ENCODE peak calls at places on chromosomes 3 and 15, in four cellular contexts. H, B, V and I are unnamed samples. For H3K9me3, the result is how much of the 10 kb centered on the place peaks cover.

GRCh38 chr15:80159301-80159700 is 6.5 kb downstream of the FAH start:
- DNase-seq in H (no peak), B (no peak), V (no peak), I (no peak)

GRCh38 chr3:15011174-15011573 is 53.9 kb downstream of the MRPS25 start:
- DNase-seq in H (no peak), B (no peak), V (no peak), I (peak)

GRCh38 chr3:138726966-138727365 is 107.8 kb downstream of the PIK3CB start:
- DNase-seq in H (no peak), B (no peak), V (peak), I (no peak)

GRCh38 chr3:127997961-127998360 is 54.3 kb upstream of the SEC61A1 start:
- DNase-seq in H (no peak), B (no peak), V (no peak), I (no peak)

GRCh38 chr15:94855409-94856266 is 624.3 kb downstream of the MCTP2 start:
- DNase-seq in H (no peak), B (no peak), V (no peak), I (no peak)

GRCh38 chr3:198080521-198081384 is 120.7 kb downstream of the LMLN start:
- DNase-seq in H (no peak), B (peak), V (peak), I (peak)

GRCh38 chr3:40725026-40725425 is 200.3 kb downstream of the ZNF621 start:
- DNase-seq in H (no peak), B (no peak), V (no peak), I (no peak)

GRCh38 chr3:127709320-127710060 is 36.7 kb downstream of the ABTB1 start:
- DNase-seq in H (no peak), B (no peak), V (no peak), I (peak)

GRCh38 chr15:97759363-97759762 is 201.1 kb upstream of the ARRDC4 start:
- DNase-seq in H (no peak), B (no peak), V (no peak), I (no peak)

GRCh38 chr15:98002874-98003273 is 42.4 kb downstream of the ARRDC4 start:
- DNase-seq in H (no peak), B (no peak), V (no peak), I (no peak)

GRCh38 chr3:73279-73678 is 123.3 kb upstream of the CHL1 start:
- DNase-seq in H (no peak), B (no peak), V (no peak), I (no peak)

GRCh38 chr15:56325186-56325585 is 40.0 kb upstream of the TEX9 start:
- DNase-seq in H (no peak), B (no peak), V (no peak), I (no peak)

GRCh38 chr3:25493246-25493645 is 65.2 kb downstream of the RARB start:
- DNase-seq in H (no peak), B (no peak), V (no peak), I (no peak)

GRCh38 chr3:52200981-52201679 is 3.2 kb downstream of the ALAS1 start:
- DNase-seq in H (no peak), B (no peak), V (no peak), I (no peak)

GRCh38 chr3:169448501-169448900 is 215.0 kb downstream of the MECOM start:
- DNase-seq in H (no peak), B (no peak), V (no peak), I (no peak)

GRCh38 chr15:77354064-77354463 is 65.8 kb downstream of the PEAK1 start:
- DNase-seq in H (no peak), B (no peak), V (no peak), I (no peak)

GRCh38 chr3:98449606-98450193 is 13.3 kb upstream of the OR5K1 start:
- DNase-seq in H (no peak), B (no peak), V (no peak), I (no peak)

GRCh38 chr15:42404461-42405235 is 45.3 kb downstream of the CAPN3 start:
- DNase-seq in H (no peak), B (no peak), V (no peak), I (peak)

GRCh38 chr15:68829068-68829467 is 8.4 kb upstream of the ANP32A start:
- DNase-seq in H (no peak), B (no peak), V (peak), I (no peak)

GRCh38 chr3:167814441-167814951 is 79.0 kb downstream of the SERPINI1 start:
- DNase-seq in H (peak), B (peak), V (no peak), I (no peak)

GRCh38 chr3:183555541-183556081 is at the start of gene KLHL6:
- DNase-seq in H (no peak), B (peak), V (no peak), I (peak)

GRCh38 chr3:45165497-45166282 is 19.5 kb upstream of the CDCP1 start:
- DNase-seq in H (no peak), B (no peak), V (no peak), I (no peak)

GRCh38 chr15:22979699-22980188 is 424 bp downstream of the CYFIP1 start:
- DNase-seq in H (no peak), B (peak), V (peak), I (peak)

GRCh38 chr3:100865442-100865841 is 127.8 kb downstream of the ABI3BP start:
- DNase-seq in H (no peak), B (no peak), V (no peak), I (no peak)

GRCh38 chr3:104396974-104397669 is 969.6 kb upstream of the ALCAM start:
- DNase-seq in H (no peak), B (no peak), V (no peak), I (no peak)

GRCh38 chr15:62559049-62559733 is 394.1 kb upstream of the C2CD4B start:
- DNase-seq in H (no peak), B (peak), V (no peak), I (no peak)

GRCh38 chr3:172760406-172760805 is 9.9 kb downstream of the ECT2 start:
- DNase-seq in H (no peak), B (no peak), V (no peak), I (no peak)

GRCh38 chr3:195876297-195877031 is 31.9 kb downstream of the TNK2 start:
- DNase-seq in H (no peak), B (no peak), V (no peak), I (no peak)

GRCh38 chr3:51637941-51638471 is 33.0 kb upstream of the TEX264 start:
- DNase-seq in H (no peak), B (no peak), V (peak), I (peak)

GRCh38 chr15:101372960-101373525 is 78.0 kb upstream of the SNRPA1 start:
- DNase-seq in H (no peak), B (no peak), V (no peak), I (no peak)

GRCh38 chr15:25175033-25175788 is 220.4 kb downstream of the SNRPN start:
- DNase-seq in H (no peak), B (no peak), V (no peak), I (no peak)
- H3K9me3 ChIP-seq in H (under half), B (under half), V (under half), I (under half)

GRCh38 chr15:89776274-89777072 is at the start of gene MESP2:
- DNase-seq in H (peak), B (peak), V (peak), I (peak)

GRCh38 chr15:89777073-89777820 is 1.1 kb downstream of the MESP2 start:
- DNase-seq in H (no peak), B (no peak), V (no peak), I (no peak)

GRCh38 chr15:89775815-89776214 is 317 bp upstream of the MESP2 start:
- DNase-seq in H (no peak), B (no peak), V (no peak), I (no peak)

GRCh38 chr15:89778861-89779260 is 2.7 kb downstream of the MESP2 start:
- DNase-seq in H (no peak), B (no peak), V (no peak), I (no peak)

GRCh38 chr15:89777821-89778380 is 1.8 kb downstream of the MESP2 start:
- DNase-seq in H (no peak), B (no peak), V (no peak), I (no peak)
- H3K9me3 ChIP-seq in H (under half), B (under half), V (under half), I (under half)

GRCh38 chr15:25089577-25089976 is 134.8 kb downstream of the SNRPN start:
- DNase-seq in H (no peak), B (no peak), V (no peak), I (no peak)

GRCh38 chr15:25093455-25094029 is 138.8 kb downstream of the SNRPN start:
- DNase-seq in H (no peak), B (no peak), V (no peak), I (no peak)

GRCh38 chr15:25092661-25093060 is 137.9 kb downstream of the SNRPN start:
- DNase-seq in H (no peak), B (no peak), V (no peak), I (no peak)

GRCh38 chr15:25090073-25090733 is 135.4 kb downstream of the SNRPN start:
- DNase-seq in H (no peak), B (no peak), V (no peak), I (no peak)

GRCh38 chr15:25091421-25092158 is 136.8 kb downstream of the SNRPN start:
- DNase-seq in H (no peak), B (no peak), V (no peak), I (no peak)
- H3K9me3 ChIP-seq in H (under half), B (half or more), V (under half), I (under half)

DNA sequence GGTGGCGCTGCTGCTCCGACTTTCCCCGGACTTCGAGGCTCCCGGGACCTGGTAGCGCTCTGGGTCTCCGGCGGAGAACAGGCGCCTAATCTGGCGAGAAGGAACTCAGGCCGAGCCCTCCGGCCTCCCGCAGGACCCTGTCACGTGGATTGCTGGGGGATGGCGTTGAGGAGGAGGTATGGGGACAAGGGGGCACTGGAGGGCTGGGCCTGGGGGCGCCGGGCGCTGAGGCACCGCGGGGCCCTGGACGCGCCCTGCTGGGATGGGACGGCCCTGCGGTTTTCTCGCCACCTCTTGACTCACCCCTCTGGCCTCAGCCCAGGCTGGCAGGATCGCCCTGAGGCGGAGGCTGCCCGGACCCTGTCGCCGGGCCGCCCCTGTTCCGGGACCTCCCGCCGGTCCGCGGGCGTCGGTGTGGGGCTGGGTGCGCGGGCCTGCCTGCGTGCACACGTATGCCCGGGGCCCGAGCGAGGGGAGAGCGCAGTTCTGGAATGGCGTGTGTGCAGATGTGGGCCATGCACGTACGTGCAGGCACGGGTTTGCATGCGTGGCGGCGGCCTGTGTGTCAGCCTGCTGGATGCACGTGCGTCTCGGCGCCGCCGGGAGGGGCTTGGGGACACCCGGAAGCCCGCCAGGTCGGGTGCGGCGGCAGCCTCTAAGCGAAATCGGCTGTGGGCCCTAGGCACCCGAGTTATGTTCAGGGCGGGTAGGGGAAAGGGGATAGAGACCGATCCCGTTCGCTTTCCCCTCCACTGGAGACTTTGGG is 752 bp downstream of the C15orf39 start:
- DNase-seq in H (peak), B (peak), V (peak), I (peak)
- H3K9me3 ChIP-seq in H (under half), B (under half), V (under half), I (under half)